ENCODE peak calls at places on chromosomes 16 and 17, in eight cellular contexts. S is tibial nerve; E is uterus; J is CD8-positive, alpha-beta T cell; Z is left ventricle myocardium inferior; T is SJSA1; G is dorsolateral prefrontal cortex; H is A549. P is an unnamed sample.

GRCh38 chr17:42704495-42705494 is 22.5 kb downstream of the CNTNAP1 start:
- DNase-seq in J (no peak), E (no peak), Z (no peak), H (no peak), T (no peak), S (no peak), G (no peak), P (no peak)

GRCh38 chr17:45973099-45973838 is 25.8 kb upstream of the STH start:
- DNase-seq in H (no peak), S (no peak), Z (peak), G (no peak), J (no peak), E (no peak), T (no peak), P (no peak)

GRCh38 chr17:31275126-31275525 is 21.9 kb downstream of the OMG start:
- DNase-seq in Z (no peak), T (no peak), H (no peak), G (no peak), S (no peak), E (no peak), J (no peak), P (no peak)

GRCh38 chr17:79714129-79714528 is 16.6 kb upstream of the ENPP7 start:
- DNase-seq in G (no peak), S (no peak), T (no peak), Z (no peak), H (no peak), J (no peak), E (no peak), P (no peak)

GRCh38 chr17:63555475-63556156 is 5.3 kb downstream of the DCAF7 start:
- DNase-seq in G (no peak), J (no peak), H (no peak), Z (no peak), T (no peak), S (no peak), E (no peak), P (no peak)

GRCh38 chr16:67804853-67805542 is 1.4 kb downstream of the RANBP10 start:
- DNase-seq in S (no peak), J (no peak), T (no peak), Z (no peak), G (no peak), H (no peak), E (no peak), P (no peak)

GRCh38 chr17:80099291-80100034 is 1.9 kb upstream of the GAA start:
- DNase-seq in E (no peak), J (no peak), H (no peak), Z (no peak), T (no peak), S (no peak), G (no peak), P (no peak)

GRCh38 chr17:18261146-18261515 is 669 bp downstream of the MIEF2 start:
- DNase-seq in T (peak), E (peak), H (peak), Z (peak), G (no peak), J (no peak), S (no peak), P (no peak)

GRCh38 chr17:17784599-17785264 is 52.1 kb downstream of the SREBF1 start:
- DNase-seq in E (no peak), H (peak), Z (no peak), S (no peak), J (peak), G (no peak), T (no peak), P (no peak)

GRCh38 chr17:63838586-63839184 is 3.8 kb downstream of the SMARCD2 start:
- DNase-seq in G (peak), E (peak), J (no peak), H (no peak), Z (peak), S (peak), T (no peak), P (peak)

GRCh38 chr17:73267648-73268537 is 6.2 kb upstream of the CPSF4L start:
- DNase-seq in S (no peak), J (no peak), E (no peak), Z (no peak), T (no peak), G (peak), H (no peak), P (peak)

GRCh38 chr17:17226451-17227265 is 10.3 kb downstream of the FLCN start:
- DNase-seq in E (no peak), Z (no peak), J (no peak), S (no peak), H (no peak), G (no peak), T (no peak), P (no peak)

GRCh38 chr17:61251939-61252865 is 147.4 kb upstream of the TBX2 start:
- DNase-seq in J (peak), T (peak), G (peak), E (peak), Z (peak), S (peak), H (peak), P (no peak)

GRCh38 chr16:70750893-70751467 is 50.0 kb downstream of the VAC14 start:
- DNase-seq in T (peak), H (peak), J (no peak), E (peak), Z (peak), S (peak), G (no peak), P (no peak)

GRCh38 chr16:47905771-47906170 is 250.0 kb downstream of the ABCC12 start:
- DNase-seq in J (no peak), S (no peak), Z (no peak), T (no peak), H (no peak), E (no peak), G (no peak), P (no peak)

GRCh38 chr17:5699789-5700188 is 115.5 kb upstream of the NLRP1 start:
- DNase-seq in Z (no peak), G (no peak), E (no peak), J (no peak), H (no peak), S (no peak), T (no peak), P (no peak)

GRCh38 chr16:4332623-4333307 is 16.9 kb downstream of the GLIS2 start:
- DNase-seq in H (no peak), Z (no peak), J (no peak), S (no peak), E (no peak), T (no peak), G (no peak), P (no peak)

GRCh38 chr17:82239926-82240505 is 11.2 kb downstream of the SLC16A3 start:
- DNase-seq in S (no peak), E (no peak), T (no peak), Z (no peak), H (no peak), J (no peak), G (no peak), P (peak)

DNA sequence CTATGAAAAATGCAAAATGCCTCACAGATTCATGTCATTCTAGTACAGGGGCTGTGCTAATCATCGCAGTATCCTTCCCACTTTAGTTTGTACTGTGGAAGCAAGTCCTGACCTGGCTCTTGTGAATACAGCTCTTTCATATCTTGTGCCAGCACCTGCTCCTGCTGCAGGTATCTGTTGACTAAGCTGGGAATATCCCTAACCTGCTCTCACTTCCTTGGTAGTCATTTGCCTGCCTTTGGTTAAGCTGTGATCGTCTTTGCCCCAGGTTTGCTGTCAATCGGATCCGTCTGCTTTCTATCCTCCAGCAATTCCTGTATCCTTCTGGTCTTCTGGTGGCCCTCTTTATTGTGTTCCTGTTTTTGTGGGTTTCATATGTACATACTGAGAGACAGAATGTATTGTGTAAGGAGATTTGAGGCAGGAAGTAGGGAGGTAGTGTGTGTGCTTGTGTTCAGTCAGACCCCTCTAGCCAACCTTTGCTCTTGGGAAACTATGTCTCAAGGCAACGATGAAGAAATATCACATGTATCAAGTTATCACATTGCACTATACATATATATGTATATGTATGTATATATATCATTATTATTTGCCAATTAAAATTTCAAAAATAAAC is 7.7 kb upstream of the GINS3 start:
- DNase-seq in J (no peak), T (no peak), Z (no peak), E (no peak), G (no peak), H (no peak), S (no peak), P (no peak)
- H3K27ac ChIP-seq in J (no peak), T (no peak), Z (no peak), E (no peak), G (no peak), H (no peak), S (no peak), P (no peak)

GRCh38 chr16:1028524-1029258 is 43.9 kb upstream of the SSTR5 start:
- DNase-seq in Z (no peak), J (no peak), G (no peak), T (no peak), S (no peak), H (no peak), E (no peak), P (no peak)

GRCh38 chr16:1029259-1029545 is 43.3 kb upstream of the SSTR5 start:
- DNase-seq in S (no peak), H (no peak), T (no peak), J (no peak), G (no peak), Z (no peak), E (no peak), P (no peak)

GRCh38 chr16:1027416-1027815 is 45.1 kb upstream of the SSTR5 start:
- DNase-seq in J (no peak), G (no peak), T (no peak), E (no peak), H (no peak), Z (no peak), S (no peak), P (peak)

GRCh38 chr16:1026784-1027415 is 45.3 kb downstream of the SOX8 start:
- DNase-seq in G (no peak), T (no peak), E (no peak), S (no peak), Z (no peak), J (no peak), H (no peak), P (peak)

DNA sequence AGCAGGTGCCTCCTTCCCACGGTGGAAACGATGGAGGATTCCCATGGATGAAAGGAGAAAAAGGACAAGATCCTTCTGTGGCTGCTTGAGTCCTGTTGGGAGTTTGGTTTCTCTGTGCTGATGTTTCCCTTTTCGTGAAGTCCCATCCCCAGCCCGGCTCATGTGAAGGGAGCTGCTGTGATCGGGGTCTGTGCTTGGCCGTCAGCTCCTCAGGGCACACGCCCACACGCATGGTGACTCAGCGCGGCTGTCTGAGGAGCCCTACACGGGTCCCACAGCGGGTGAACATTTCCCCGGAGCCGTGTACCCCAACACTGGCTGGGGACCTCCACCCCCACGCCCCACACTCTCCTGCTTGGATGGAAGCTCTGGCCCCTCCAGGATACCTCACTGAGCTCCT is 44.5 kb upstream of the SSTR5 start:
- DNase-seq in E (no peak), Z (no peak), S (no peak), T (no peak), G (no peak), J (no peak), H (no peak), P (peak)
- H3K27ac ChIP-seq in E (no peak), Z (no peak), S (no peak), T (no peak), G (peak), J (no peak), H (no peak), P (peak)

DNA sequence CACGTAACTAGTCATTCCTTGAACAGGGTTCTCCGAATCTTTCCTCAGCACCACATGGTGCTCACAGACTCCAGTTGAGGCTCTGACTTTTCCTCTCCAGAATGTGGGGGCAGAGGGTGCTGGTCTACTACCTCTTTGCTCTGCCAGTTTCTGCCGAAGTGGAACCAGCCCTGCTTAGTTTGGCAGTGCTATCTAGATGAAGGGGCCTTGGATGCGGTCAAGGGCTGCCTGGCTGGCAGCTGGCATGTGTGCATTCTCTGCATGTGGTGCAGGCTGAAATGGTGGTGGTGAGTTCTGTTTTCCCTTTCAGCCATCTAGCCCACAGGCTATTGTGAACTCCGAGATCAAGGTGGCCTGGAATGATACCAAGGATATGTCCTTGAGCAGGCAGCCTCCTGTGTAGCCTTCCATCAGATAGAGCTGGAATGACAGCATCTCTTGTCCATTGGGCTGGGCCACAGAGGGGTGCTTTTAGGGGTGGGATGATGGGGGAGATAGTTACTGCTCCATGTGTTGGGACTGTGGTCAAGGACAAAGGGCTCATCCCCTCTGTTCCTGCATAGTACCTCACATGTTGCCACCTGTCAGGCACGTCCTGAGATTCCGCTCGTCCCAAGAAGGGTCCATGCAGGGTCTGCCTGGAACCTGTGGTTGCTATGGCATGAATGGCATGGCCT is 2.0 kb downstream of the DYNLL2 start:
- DNase-seq in S (no peak), E (no peak), G (no peak), H (no peak), J (no peak), T (no peak), Z (no peak), P (no peak)
- H3K27ac ChIP-seq in S (no peak), E (no peak), G (no peak), H (no peak), J (no peak), T (no peak), Z (peak), P (no peak)

GRCh38 chr16:79970091-79970490 is 369.6 kb upstream of the MAF start:
- DNase-seq in J (no peak), S (no peak), Z (no peak), H (no peak), G (no peak), T (no peak), E (no peak), P (no peak)
- H3K27ac ChIP-seq in J (no peak), S (no peak), Z (peak), H (no peak), G (no peak), T (no peak), E (peak), P (no peak)

P was measured in caudate nucleus.